ENCODE peak calls at places on chromosomes 12 and 14, in ten cellular contexts. Y is ovary, H is transverse colon, E is tibial artery, P is colonic mucosa, I is mucosa of descending colon, L is left ventricle myocardium inferior, K is PC-9, U is adrenal gland, V is aorta. R is an unnamed sample. For H3K4me1, the result is how much of the 10 kb centered on the place peaks cover.

GRCh38 chr14:78746086-78746595 is 576.0 kb downstream of the NRXN3 start:
- DNase-seq in Y (no peak), H (no peak), E (no peak), P (no peak), I (no peak), L (no peak), K (no peak), U (no peak), V (no peak), R (no peak)

GRCh38 chr14:99792551-99793212 is 531 bp upstream of the EML1 start:
- DNase-seq in Y (peak), H (no peak), E (no peak), P (no peak), I (peak), L (peak), K (no peak), U (peak), V (no peak), R (no peak)

GRCh38 chr12:6377667-6377994 is 2.3 kb upstream of the SCNN1A start:
- DNase-seq in Y (no peak), H (peak), E (peak), P (peak), I (peak), L (no peak), K (peak), U (peak), V (peak), R (no peak)

GRCh38 chr12:50751921-50752721 is 11.8 kb upstream of the ATF1 start:
- DNase-seq in Y (no peak), H (no peak), E (no peak), P (no peak), I (no peak), L (no peak), K (no peak), U (no peak), V (no peak), R (no peak)

GRCh38 chr12:94640134-94640928 is 10.0 kb downstream of the TMCC3 start:
- DNase-seq in Y (no peak), H (peak), E (no peak), P (no peak), I (no peak), L (no peak), K (peak), U (no peak), V (no peak), R (no peak)

GRCh38 chr14:52948836-52949235 is 2.0 kb downstream of the FERMT2 start:
- DNase-seq in Y (no peak), H (no peak), E (no peak), P (no peak), I (no peak), L (no peak), K (no peak), U (no peak), V (no peak), R (no peak)

GRCh38 chr12:96171905-96172304 is 22.3 kb upstream of the ELK3 start:
- DNase-seq in Y (no peak), H (no peak), E (no peak), P (no peak), I (no peak), L (no peak), K (no peak), U (no peak), V (no peak), R (no peak)

GRCh38 chr14:92490239-92490959 is 23.2 kb upstream of the RIN3 start:
- DNase-seq in Y (no peak), H (no peak), E (no peak), P (peak), I (no peak), L (no peak), K (no peak), U (no peak), V (peak), R (no peak)

GRCh38 chr12:124240493-124240892 is 54.4 kb upstream of the RFLNA start:
- DNase-seq in Y (no peak), H (no peak), E (no peak), P (peak), I (no peak), L (no peak), K (no peak), U (no peak), V (no peak), R (no peak)

GRCh38 chr12:1811281-1811947 is 9.0 kb upstream of the LRTM2 start:
- DNase-seq in Y (no peak), H (no peak), E (no peak), P (no peak), I (no peak), L (no peak), K (no peak), U (no peak), V (no peak), R (no peak)

GRCh38 chr12:49982246-49983229 is 9.8 kb downstream of the AQP6 start:
- DNase-seq in Y (no peak), H (no peak), E (no peak), P (no peak), I (no peak), L (no peak), K (no peak), U (no peak), V (no peak), R (no peak)

GRCh38 chr14:54738009-54738408 is 164.6 kb downstream of the GCH1 start:
- DNase-seq in Y (no peak), H (no peak), E (no peak), P (no peak), I (no peak), L (no peak), K (no peak), U (no peak), V (peak), R (no peak)

GRCh38 chr12:107352347-107353081 is 259.2 kb upstream of the CRY1 start:
- DNase-seq in Y (no peak), H (no peak), E (no peak), P (no peak), I (no peak), L (no peak), K (peak), U (no peak), V (no peak), R (no peak)

GRCh38 chr14:67602995-67603545 is 3.0 kb upstream of the PIGH start:
- DNase-seq in Y (no peak), H (no peak), E (no peak), P (no peak), I (no peak), L (no peak), K (peak), U (no peak), V (no peak), R (no peak)

GRCh38 chr12:42854826-42855225 is 265.3 kb upstream of the PRICKLE1 start:
- DNase-seq in Y (no peak), H (no peak), E (no peak), P (no peak), I (no peak), L (no peak), K (no peak), U (no peak), V (no peak), R (no peak)

GRCh38 chr14:88798161-88798560 is 5.4 kb upstream of the EML5 start:
- DNase-seq in Y (no peak), H (no peak), E (no peak), P (no peak), I (no peak), L (no peak), K (no peak), U (no peak), V (no peak), R (no peak)

GRCh38 chr12:95859344-95859816 is 628 bp downstream of the SNRPF start:
- DNase-seq in Y (no peak), H (no peak), E (no peak), P (no peak), I (no peak), L (no peak), K (peak), U (no peak), V (no peak), R (no peak)

GRCh38 chr14:105019861-105020814 is 745 bp downstream of the CDCA4 start:
- DNase-seq in Y (peak), H (peak), E (no peak), P (peak), I (peak), L (no peak), K (no peak), U (peak), V (peak), R (no peak)

GRCh38 chr14:90837355-90837754 is 21.1 kb upstream of the TTC7B start:
- DNase-seq in Y (no peak), H (no peak), E (no peak), P (no peak), I (no peak), L (no peak), K (no peak), U (no peak), V (no peak), R (no peak)

GRCh38 chr12:115620816-115621215 is 656.7 kb downstream of the MED13L start:
- DNase-seq in Y (no peak), H (no peak), E (no peak), P (no peak), I (no peak), L (no peak), K (no peak), U (no peak), V (no peak), R (no peak)

GRCh38 chr14:103543721-103544626 is 15.0 kb downstream of the TRMT61A start:
- DNase-seq in Y (peak), H (peak), E (peak), P (no peak), I (peak), L (peak), K (no peak), U (no peak), V (peak), R (peak)

GRCh38 chr14:48805315-48805714 is 780.9 kb downstream of the RPS29 start:
- DNase-seq in Y (no peak), H (no peak), E (no peak), P (no peak), I (no peak), L (no peak), K (no peak), U (no peak), V (no peak), R (no peak)

GRCh38 chr14:69284170-69284569 is 24.2 kb downstream of the GALNT16 start:
- DNase-seq in Y (no peak), H (no peak), E (no peak), P (no peak), I (no peak), L (peak), K (no peak), U (no peak), V (no peak), R (no peak)

GRCh38 chr12:93122089-93122488 is 193.0 kb upstream of the EEA1 start:
- DNase-seq in Y (no peak), H (no peak), E (no peak), P (no peak), I (no peak), L (no peak), K (peak), U (no peak), V (no peak), R (no peak)

GRCh38 chr14:90434370-90435020 is 37.7 kb downstream of the CALM1 start:
- DNase-seq in Y (no peak), H (no peak), E (no peak), P (no peak), I (no peak), L (no peak), K (no peak), U (no peak), V (no peak), R (no peak)

GRCh38 chr12:6263931-6264330 is 46.6 kb upstream of the PLEKHG6 start:
- DNase-seq in Y (no peak), H (no peak), E (no peak), P (no peak), I (no peak), L (no peak), K (no peak), U (no peak), V (no peak), R (no peak)

GRCh38 chr12:2641209-2641608 is 153.6 kb upstream of the FKBP4 start:
- DNase-seq in Y (no peak), H (peak), E (peak), P (no peak), I (no peak), L (no peak), K (no peak), U (peak), V (no peak), R (no peak)

GRCh38 chr12:42603246-42603645 is 13.7 kb upstream of the PRICKLE1 start:
- DNase-seq in Y (no peak), H (no peak), E (no peak), P (no peak), I (no peak), L (no peak), K (no peak), U (no peak), V (no peak), R (no peak)

GRCh38 chr14:52790756-52791203 is 627 bp downstream of the GNPNAT1 start:
- DNase-seq in Y (no peak), H (no peak), E (no peak), P (no peak), I (no peak), L (no peak), K (no peak), U (no peak), V (no peak), R (no peak)

GRCh38 chr14:73465833-73466532 is 7.6 kb upstream of the NUMB start:
- DNase-seq in Y (no peak), H (no peak), E (no peak), P (no peak), I (no peak), L (no peak), K (no peak), U (no peak), V (no peak), R (no peak)

GRCh38 chr14:92459479-92460421 is 53.8 kb upstream of the RIN3 start:
- DNase-seq in Y (no peak), H (no peak), E (no peak), P (no peak), I (peak), L (peak), K (no peak), U (no peak), V (no peak), R (peak)

GRCh38 chr12:104567832-104568490 is 111.2 kb downstream of the CHST11 start:
- DNase-seq in Y (no peak), H (no peak), E (no peak), P (no peak), I (no peak), L (no peak), K (no peak), U (no peak), V (no peak), R (no peak)

GRCh38 chr12:108565976-108566375 is 3.6 kb downstream of the ISCU start:
- DNase-seq in Y (peak), H (peak), E (peak), P (peak), I (peak), L (peak), K (peak), U (peak), V (peak), R (peak)

GRCh38 chr12:46455648-46456352 is 83.2 kb upstream of the SLC38A2 start:
- DNase-seq in Y (no peak), H (no peak), E (no peak), P (no peak), I (no peak), L (no peak), K (peak), U (no peak), V (no peak), R (no peak)

GRCh38 chr12:76919388-76920181 is 40.8 kb upstream of the CSRP2 start:
- DNase-seq in Y (no peak), H (no peak), E (no peak), P (no peak), I (no peak), L (no peak), K (no peak), U (no peak), V (no peak), R (no peak)

GRCh38 chr12:115075552-115076170 is 391.7 kb upstream of the TBX3 start:
- DNase-seq in Y (no peak), H (no peak), E (no peak), P (no peak), I (no peak), L (no peak), K (no peak), U (no peak), V (no peak), R (no peak)

GRCh38 chr12:109878247-109878625 is 2.1 kb downstream of the GLTP start:
- DNase-seq in Y (no peak), H (no peak), E (no peak), P (no peak), I (no peak), L (no peak), K (no peak), U (no peak), V (no peak), R (no peak)
- H3K4me1 ChIP-seq in Y (under half), H (half or more), E (half or more), P (under half), I (under half), L (under half), K (half or more), U (under half), V (under half), R (under half)

GRCh38 chr12:122029620-122030426 is 8.1 kb downstream of the BCL7A start:
- DNase-seq in Y (no peak), H (no peak), E (no peak), P (no peak), I (no peak), L (peak), K (no peak), U (peak), V (no peak), R (peak)

GRCh38 chr12:122030427-122030825 is 8.7 kb downstream of the BCL7A start:
- DNase-seq in Y (no peak), H (no peak), E (no peak), P (no peak), I (no peak), L (no peak), K (no peak), U (no peak), V (no peak), R (no peak)

GRCh38 chr12:122028601-122029560 is 7.2 kb downstream of the BCL7A start:
- DNase-seq in Y (no peak), H (no peak), E (no peak), P (no peak), I (no peak), L (no peak), K (no peak), U (no peak), V (no peak), R (no peak)

GRCh38 chr12:122032570-122032969 is 10.9 kb downstream of the BCL7A start:
- DNase-seq in Y (no peak), H (no peak), E (no peak), P (no peak), I (no peak), L (no peak), K (no peak), U (no peak), V (no peak), R (no peak)

DNA sequence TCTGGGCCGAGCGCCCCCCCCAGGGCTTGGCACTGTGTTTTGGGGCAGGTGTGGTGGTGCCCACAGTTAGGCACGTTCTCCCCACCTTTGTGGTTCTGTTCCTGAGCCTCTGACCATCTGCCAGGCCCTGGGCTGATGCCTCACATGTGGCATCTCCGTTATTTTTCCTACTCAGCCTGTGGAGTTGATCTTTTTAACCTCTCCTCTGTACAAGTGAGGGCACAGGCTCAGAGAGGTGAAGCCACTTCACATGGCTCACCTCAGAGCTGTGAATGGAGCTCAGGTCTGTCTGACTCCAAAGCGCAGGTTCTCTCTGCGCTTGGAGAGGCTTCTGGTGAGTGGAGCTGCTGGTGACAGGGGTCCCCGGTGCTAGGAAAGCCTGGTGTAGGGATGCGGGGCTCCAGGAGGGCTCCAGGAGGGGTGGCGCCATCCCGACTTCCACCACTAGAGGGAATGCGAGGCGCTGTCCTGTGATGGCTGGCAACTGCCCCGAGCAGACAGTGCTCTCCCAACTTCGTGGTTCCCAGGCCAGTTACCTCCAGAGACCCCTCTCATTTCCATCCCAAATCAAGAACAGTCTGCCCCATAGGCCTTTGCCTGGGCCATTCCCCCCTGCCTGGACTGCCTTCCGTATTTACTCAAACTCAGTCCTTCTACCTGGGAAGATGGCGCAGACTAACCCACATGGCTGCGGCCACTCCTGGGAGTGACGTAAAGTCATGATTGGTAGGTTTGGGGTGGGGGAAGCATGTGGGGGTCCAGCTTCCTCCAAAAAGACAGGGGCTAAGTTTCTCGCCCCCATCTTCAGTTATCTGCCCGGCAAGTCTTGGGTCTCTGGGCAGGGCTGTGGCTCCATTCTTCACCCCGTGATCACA is 9.9 kb downstream of the BCL7A start:
- DNase-seq in Y (no peak), H (peak), E (no peak), P (peak), I (peak), L (peak), K (no peak), U (no peak), V (peak), R (no peak)
- H3K4me1 ChIP-seq in Y (under half), H (under half), E (half or more), P (under half), I (under half), L (under half), K (under half), U (under half), V (under half), R (under half)

GRCh38 chr14:64507376-64508156 is 3.0 kb downstream of the ZBTB1 start:
- DNase-seq in Y (no peak), H (no peak), E (no peak), P (no peak), I (no peak), L (no peak), K (peak), U (no peak), V (no peak), R (no peak)

GRCh38 chr14:64506751-64507150 is 2.2 kb downstream of the ZBTB1 start:
- DNase-seq in Y (no peak), H (no peak), E (no peak), P (no peak), I (no peak), L (no peak), K (no peak), U (no peak), V (no peak), R (no peak)

GRCh38 chr14:64510127-64510808 is 5.7 kb downstream of the ZBTB1 start:
- DNase-seq in Y (no peak), H (no peak), E (no peak), P (no peak), I (no peak), L (no peak), K (no peak), U (no peak), V (no peak), R (no peak)

GRCh38 chr14:64509036-64509435 is 4.5 kb downstream of the ZBTB1 start:
- DNase-seq in Y (no peak), H (no peak), E (no peak), P (peak), I (no peak), L (no peak), K (no peak), U (no peak), V (no peak), R (no peak)

DNA sequence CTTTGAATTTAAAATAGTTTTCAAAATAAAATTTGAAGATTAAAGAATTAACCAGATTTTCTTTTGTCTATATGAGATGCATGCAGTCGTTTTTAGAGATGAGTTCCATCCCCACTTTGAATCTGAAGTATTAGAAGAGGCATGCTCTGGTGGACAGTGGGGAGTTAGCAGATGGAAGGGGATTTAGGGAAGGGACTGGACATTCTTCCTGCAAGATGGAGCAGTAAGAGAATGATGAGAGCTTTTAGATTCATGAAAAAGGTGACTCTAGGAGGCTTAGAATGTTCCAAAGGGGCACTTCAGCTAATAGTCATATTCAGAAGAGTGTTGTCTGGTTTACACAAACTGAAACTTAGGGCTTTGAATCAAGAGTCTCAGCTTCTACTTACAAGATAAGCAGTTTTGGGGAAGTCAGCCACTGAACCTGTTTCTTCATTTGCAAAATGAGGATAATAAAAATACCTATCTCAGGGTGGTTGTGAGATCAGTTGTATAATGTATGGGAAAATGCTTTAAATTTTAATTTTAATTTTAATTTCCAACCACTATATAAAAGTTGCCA is 3.7 kb downstream of the ZBTB1 start:
- DNase-seq in Y (no peak), H (no peak), E (no peak), P (no peak), I (no peak), L (no peak), K (no peak), U (no peak), V (no peak), R (no peak)
- H3K4me1 ChIP-seq in Y (under half), H (under half), E (under half), P (under half), I (under half), L (half or more), K (under half), U (under half), V (under half), R (half or more)

GRCh38 chr14:77032483-77032853 is 4.0 kb upstream of the IRF2BPL start:
- DNase-seq in Y (no peak), H (no peak), E (no peak), P (no peak), I (no peak), L (no peak), K (no peak), U (no peak), V (no peak), R (no peak)

GRCh38 chr14:77032854-77033621 is 4.5 kb upstream of the IRF2BPL start:
- DNase-seq in Y (peak), H (peak), E (peak), P (peak), I (peak), L (peak), K (peak), U (peak), V (peak), R (peak)

GRCh38 chr14:77033622-77034521 is 5.4 kb upstream of the IRF2BPL start:
- DNase-seq in Y (peak), H (peak), E (peak), P (peak), I (peak), L (peak), K (peak), U (peak), V (peak), R (peak)

GRCh38 chr14:77028384-77029246 is at the start of gene IRF2BPL:
- DNase-seq in Y (peak), H (peak), E (peak), P (peak), I (peak), L (peak), K (peak), U (peak), V (peak), R (peak)

GRCh38 chr14:77031680-77032482 is 3.4 kb upstream of the IRF2BPL start:
- DNase-seq in Y (peak), H (peak), E (peak), P (no peak), I (no peak), L (no peak), K (peak), U (no peak), V (no peak), R (peak)
- H3K4me1 ChIP-seq in Y (under half), H (half or more), E (half or more), P (under half), I (under half), L (half or more), K (half or more), U (under half), V (under half), R (half or more)

R was measured in heart right ventricle.